ENCODE peak calls at places on chromosomes 3 and 15, in four cellular contexts. P, L, H and N are unnamed samples.

GRCh38 chr3:95319921-95320494 is 1257.1 kb downstream of the NSUN3 start:
- DNase-seq in L (no peak), P (no peak), H (no peak), N (no peak)

GRCh38 chr15:85318048-85318731 is 62.2 kb upstream of the AKAP13 start:
- DNase-seq in P (no peak), L (no peak), H (no peak), N (no peak)

GRCh38 chr15:50543556-50543955 is 2.9 kb downstream of the USP50 start:
- DNase-seq in H (no peak), P (no peak), L (no peak), N (no peak)

GRCh38 chr3:15345051-15345607 is 12.7 kb upstream of the SH3BP5 start:
- DNase-seq in H (no peak), L (no peak), P (no peak), N (no peak)

GRCh38 chr3:44988073-44988472 is 12.0 kb downstream of the EXOSC7 start:
- DNase-seq in L (no peak), P (no peak), H (no peak), N (no peak)

GRCh38 chr3:126525853-126526667 is 2.1 kb downstream of the CHST13 start:
- DNase-seq in L (no peak), H (no peak), P (no peak), N (no peak)

GRCh38 chr15:77659350-77660321 is 26.9 kb upstream of the LINGO1 start:
- DNase-seq in P (no peak), H (peak; percentile 56), L (no peak), N (no peak)

GRCh38 chr3:148106062-148106461 is 591.6 kb upstream of the AGTR1 start:
- DNase-seq in L (no peak), P (no peak), H (no peak), N (no peak)

GRCh38 chr3:14806641-14807263 is 12.0 kb upstream of the FGD5 start:
- DNase-seq in H (no peak), P (no peak), L (no peak), N (no peak)

GRCh38 chr15:90501898-90502297 is 27.8 kb upstream of the CRTC3 start:
- DNase-seq in L (no peak), P (no peak), H (no peak), N (no peak)

GRCh38 chr3:54905936-54906335 is 21.9 kb downstream of the LRTM1 start:
- DNase-seq in P (no peak), L (no peak), H (no peak), N (no peak)

GRCh38 chr3:128073185-128073725 is 21.0 kb downstream of the SEC61A1 start:
- DNase-seq in P (no peak), L (no peak), H (no peak), N (no peak)

GRCh38 chr3:36876181-36876936 is 68.5 kb downstream of the TRANK1 start:
- DNase-seq in H (no peak), P (peak; percentile 8), L (peak; percentile 13), N (no peak)

GRCh38 chr15:27746556-27746955 is 352.6 kb downstream of the OCA2 start:
- DNase-seq in H (no peak), L (no peak), P (no peak), N (no peak)

GRCh38 chr3:180615954-180616353 is 14.0 kb downstream of the TTC14 start:
- DNase-seq in L (no peak), P (no peak), H (no peak), N (no peak)

GRCh38 chr3:193711964-193712598 is 119.1 kb downstream of the OPA1 start:
- DNase-seq in H (no peak), P (no peak), L (no peak), N (no peak)

GRCh38 chr3:190053919-190054672 is 66.6 kb downstream of the P3H2 start:
- DNase-seq in P (no peak), H (no peak), L (no peak), N (no peak)

GRCh38 chr3:95923496-95924210 is 890.7 kb upstream of the EPHA6 start:
- DNase-seq in P (no peak), L (no peak), H (no peak), N (no peak)

GRCh38 chr3:32120480-32120879 is 14.1 kb downstream of the GPD1L start:
- DNase-seq in P (no peak), L (no peak), H (no peak), N (no peak)

GRCh38 chr15:72339777-72340177 is 19.8 kb upstream of the CELF6 start:
- DNase-seq in L (no peak), H (no peak), P (no peak), N (no peak)

GRCh38 chr3:133487920-133488540 is 85.5 kb upstream of the CDV3 start:
- DNase-seq in L (peak; percentile 49), P (peak; percentile 69), H (no peak), N (no peak)

GRCh38 chr3:32354362-32354778 is 37.3 kb upstream of the CMTM7 start:
- DNase-seq in H (no peak), L (no peak), P (no peak), N (no peak)

GRCh38 chr3:24299236-24299635 is 195.4 kb downstream of the THRB start:
- DNase-seq in P (no peak), L (no peak), H (no peak), N (no peak)

GRCh38 chr3:126116526-126116925 is 32.6 kb upstream of the SLC41A3 start:
- DNase-seq in H (no peak), P (no peak), L (no peak), N (no peak)

GRCh38 chr15:42672444-42672843 is 64.5 kb downstream of the CDAN1 start:
- DNase-seq in P (no peak), H (no peak), L (no peak), N (no peak)

GRCh38 chr3:153289334-153289808 is 127.3 kb downstream of the RAP2B start:
- DNase-seq in H (no peak), L (no peak), P (no peak), N (no peak)

GRCh38 chr3:31882895-31883294 is 98.2 kb downstream of the OSBPL10 start:
- DNase-seq in L (no peak), P (no peak), H (no peak), N (no peak)

GRCh38 chr15:39358441-39359041 is 222.3 kb upstream of the THBS1 start:
- DNase-seq in L (no peak), H (no peak), P (no peak), N (no peak)

GRCh38 chr3:8451696-8452095 is 49.9 kb upstream of the LMCD1 start:
- DNase-seq in L (no peak), H (no peak), P (no peak), N (no peak)

GRCh38 chr15:50051811-50052419 is 67.1 kb downstream of the ATP8B4 start:
- DNase-seq in P (no peak), H (peak; percentile 39), L (peak; percentile 5), N (no peak)

GRCh38 chr3:137263982-137264777 is 306.4 kb downstream of the IL20RB start:
- DNase-seq in L (no peak), H (no peak), P (no peak), N (no peak)

GRCh38 chr3:188165596-188165995 is 11.6 kb downstream of the LPP start:
- DNase-seq in P (no peak), L (no peak), H (no peak), N (no peak)

GRCh38 chr3:61613666-61614065 is 52.3 kb downstream of the PTPRG start:
- DNase-seq in L (no peak), H (no peak), P (no peak), N (no peak)

GRCh38 chr15:69031013-69032001 is 16.8 kb downstream of the NOX5 start:
- DNase-seq in H (peak; percentile 34), P (no peak), L (peak; percentile 14), N (peak; percentile 63)

GRCh38 chr3:1082024-1082633 is 10.7 kb upstream of the CNTN6 start:
- DNase-seq in L (no peak), P (no peak), H (peak; percentile 41), N (no peak)

GRCh38 chr3:150635076-150635475 is 32.0 kb downstream of the SELENOT start:
- DNase-seq in P (no peak), L (no peak), H (no peak), N (no peak)